ENCODE peak calls at places on chromosomes 6 and 20, in five cellular contexts. S, L, W, C and E are unnamed samples.

GRCh38 chr20:37839432-37839827 is 63.5 kb upstream of the VSTM2L start:
- DNase-seq in S (no peak), L (no peak), W (no peak), C (no peak), E (no peak)

GRCh38 chr6:71043902-71044301 is 87.0 kb upstream of the B3GAT2 start:
- DNase-seq in S (peak; percentile 22), L (no peak), W (no peak), C (no peak), E (no peak)

GRCh38 chr6:14077193-14077853 is 40.2 kb upstream of the CD83 start:
- DNase-seq in S (no peak), L (no peak), W (no peak), C (no peak), E (no peak)

GRCh38 chr6:125191916-125192609 is 38.5 kb downstream of the TPD52L1 start:
- DNase-seq in S (no peak), L (peak; percentile 29), W (peak; percentile 12), C (no peak), E (peak; percentile 34)

GRCh38 chr6:30836431-30836866 is 47.9 kb upstream of the DDR1 start:
- DNase-seq in S (no peak), L (no peak), W (no peak), C (no peak), E (no peak)

GRCh38 chr6:3410385-3411360 is 46.2 kb downstream of the SLC22A23 start:
- DNase-seq in S (peak; percentile 48), L (peak; percentile 30), W (peak; percentile 44), C (no peak), E (no peak)

GRCh38 chr20:46894579-46894958 is at the start of gene EYA2:
- DNase-seq in S (peak; percentile 50), L (peak; percentile 22), W (no peak), C (no peak), E (no peak)

GRCh38 chr6:114989279-114989964 is 646.6 kb upstream of the HS3ST5 start:
- DNase-seq in S (no peak), L (no peak), W (no peak), C (no peak), E (no peak)

GRCh38 chr6:50845499-50846108 is 26.9 kb downstream of the TFAP2B start:
- DNase-seq in S (no peak), L (no peak), W (no peak), C (peak; percentile 48), E (no peak)

GRCh38 chr6:152636675-152637421 is at the start of gene SYNE1:
- DNase-seq in S (peak; percentile 61), L (no peak), W (peak; percentile 38), C (peak; percentile 77), E (peak; percentile 68)

GRCh38 chr6:82954351-82954750 is 111.3 kb downstream of the UBE3D start:
- DNase-seq in S (no peak), L (no peak), W (no peak), C (no peak), E (no peak)

GRCh38 chr6:14035448-14035847 is 82.1 kb upstream of the CD83 start:
- DNase-seq in S (peak; percentile 31), L (no peak), W (no peak), C (no peak), E (no peak)

GRCh38 chr6:110317189-110317588 is 41.0 kb downstream of the METTL24 start:
- DNase-seq in S (no peak), L (no peak), W (no peak), C (no peak), E (no peak)

GRCh38 chr6:89297695-89298351 is 17.3 kb downstream of the GABRR2 start:
- DNase-seq in S (no peak), L (peak; percentile 40), W (no peak), C (no peak), E (no peak)

GRCh38 chr6:107060704-107061103 is 32.7 kb downstream of the MTRES1 start:
- DNase-seq in S (no peak), L (no peak), W (no peak), C (no peak), E (no peak)

GRCh38 chr20:16385891-16386290 is 187.4 kb downstream of the KIF16B start:
- DNase-seq in S (no peak), L (no peak), W (no peak), C (no peak), E (no peak)

GRCh38 chr6:16190214-16190613 is 48.2 kb upstream of the GMPR start:
- DNase-seq in S (no peak), L (peak; percentile 24), W (no peak), C (no peak), E (no peak)

GRCh38 chr20:32252189-32252588 is 25.3 kb upstream of the KIF3B start:
- DNase-seq in S (no peak), L (no peak), W (no peak), C (no peak), E (no peak)

GRCh38 chr6:4472953-4473642 is 303.1 kb upstream of the CDYL start:
- DNase-seq in S (no peak), L (no peak), W (no peak), C (no peak), E (no peak)

GRCh38 chr6:34243131-34243771 is 5.6 kb downstream of the SMIM29 start:
- DNase-seq in S (no peak), L (no peak), W (no peak), C (no peak), E (peak; percentile 11)

GRCh38 chr6:414447-414846 is 22.9 kb downstream of the IRF4 start:
- DNase-seq in S (no peak), L (no peak), W (no peak), C (no peak), E (no peak)

GRCh38 chr6:31697555-31697954 is 5.6 kb downstream of the ABHD16A start:
- DNase-seq in S (no peak), L (no peak), W (no peak), C (no peak), E (no peak)

GRCh38 chr6:7628479-7628878 is 38.5 kb downstream of the SNRNP48 start:
- DNase-seq in S (no peak), L (no peak), W (no peak), C (no peak), E (no peak)

GRCh38 chr6:4925580-4925979 is 78.3 kb downstream of the RPP40 start:
- DNase-seq in S (no peak), L (no peak), W (no peak), C (no peak), E (no peak)

GRCh38 chr6:107345398-107345797 is 114.0 kb downstream of the PDSS2 start:
- DNase-seq in S (no peak), L (no peak), W (no peak), C (no peak), E (no peak)

GRCh38 chr20:61719691-61720347 is 345.9 kb downstream of the TAF4 start:
- DNase-seq in S (no peak), L (no peak), W (no peak), C (no peak), E (no peak)

GRCh38 chr6:85191656-85192055 is 258.2 kb upstream of the NT5E start:
- DNase-seq in S (no peak), L (no peak), W (no peak), C (no peak), E (no peak)

GRCh38 chr20:32556312-32557184 is 28.6 kb downstream of the NOL4L start:
- DNase-seq in S (no peak), L (no peak), W (no peak), C (peak; percentile 69), E (no peak)

GRCh38 chr6:85449818-85450577 is at the start of gene NT5E:
- DNase-seq in S (peak; percentile 85), L (no peak), W (peak; percentile 64), C (peak; percentile 83), E (peak; percentile 83)

GRCh38 chr20:4873396-4873795 is 127.9 kb downstream of the SLC23A2 start:
- DNase-seq in S (no peak), L (no peak), W (no peak), C (no peak), E (no peak)

GRCh38 chr20:2122921-2123320 is 21.3 kb downstream of the STK35 start:
- DNase-seq in S (peak; percentile 56), L (no peak), W (no peak), C (no peak), E (peak; percentile 37)

GRCh38 chr6:158152659-158153058 is 15.4 kb downstream of the SERAC1 start:
- DNase-seq in S (no peak), L (peak; percentile 46), W (no peak), C (no peak), E (no peak)

GRCh38 chr6:134774244-134774643 is 175.7 kb downstream of the ALDH8A1 start:
- DNase-seq in S (no peak), L (no peak), W (no peak), C (no peak), E (no peak)

GRCh38 chr20:36225666-36226065 is 10.6 kb upstream of the AAR2 start:
- DNase-seq in S (no peak), L (no peak), W (no peak), C (no peak), E (no peak)

GRCh38 chr6:157667211-157668033 is 155.6 kb upstream of the SNX9 start:
- DNase-seq in S (no peak), L (peak; percentile 65), W (peak; percentile 63), C (no peak), E (no peak)

GRCh38 chr6:101477436-101477835 is 83.9 kb downstream of the GRIK2 start:
- DNase-seq in S (no peak), L (no peak), W (no peak), C (no peak), E (no peak)

GRCh38 chr6:12637960-12638641 is 78.5 kb upstream of the PHACTR1 start:
- DNase-seq in S (peak; percentile 46), L (no peak), W (peak; percentile 42), C (peak; percentile 43), E (no peak)

GRCh38 chr6:1423578-1423977 is 34.2 kb downstream of the FOXF2 start:
- DNase-seq in S (no peak), L (no peak), W (no peak), C (no peak), E (no peak)

GRCh38 chr20:57680934-57681914 is 28.6 kb downstream of the PMEPA1 start:
- DNase-seq in S (no peak), L (no peak), W (no peak), C (no peak), E (no peak)

GRCh38 chr20:62045118-62045517 is 20.6 kb downstream of the TAF4 start:
- DNase-seq in S (no peak), L (no peak), W (no peak), C (no peak), E (no peak)